ENCODE peak calls at places on chromosomes 7 and 10, in eight cellular contexts. One of them, this sample, is unnamed.

GRCh38 chr10:124306520-124306919 is 112.2 kb downstream of the OAT start:
- DNase-seq in fibroblast of lung: no peak
- DNase-seq in A549: no peak
- DNase-seq in endodermal cell: no peak
- DNase-seq in neural progenitor cell: no peak
- DNase-seq in MM.1S: no peak
- DNase-seq in foreskin fibroblast: no peak
- DNase-seq in upper lobe of left lung: no peak
- DNase-seq in this sample: no peak

GRCh38 chr10:20276127-20276979 is 460.1 kb downstream of the PLXDC2 start:
- DNase-seq in fibroblast of lung: peak; percentile 44
- DNase-seq in A549: no peak
- DNase-seq in endodermal cell: no peak
- DNase-seq in neural progenitor cell: peak; percentile 84
- DNase-seq in MM.1S: no peak
- DNase-seq in foreskin fibroblast: no peak
- DNase-seq in upper lobe of left lung: no peak
- DNase-seq in this sample: no peak

GRCh38 chr10:126933116-126933515 is 27.9 kb downstream of the DOCK1 start:
- DNase-seq in fibroblast of lung: no peak
- DNase-seq in A549: no peak
- DNase-seq in endodermal cell: no peak
- DNase-seq in neural progenitor cell: no peak
- DNase-seq in MM.1S: no peak
- DNase-seq in foreskin fibroblast: no peak
- DNase-seq in upper lobe of left lung: no peak
- DNase-seq in this sample: no peak

GRCh38 chr7:26688936-26689506 is 175.4 kb downstream of the SKAP2 start:
- DNase-seq in fibroblast of lung: no peak
- DNase-seq in A549: no peak
- DNase-seq in endodermal cell: no peak
- DNase-seq in neural progenitor cell: no peak
- DNase-seq in MM.1S: peak; percentile 74
- DNase-seq in foreskin fibroblast: no peak
- DNase-seq in upper lobe of left lung: no peak
- DNase-seq in this sample: no peak

GRCh38 chr10:67539312-67539711 is 156.7 kb downstream of the CTNNA3 start:
- DNase-seq in fibroblast of lung: peak; percentile 15
- DNase-seq in A549: no peak
- DNase-seq in endodermal cell: peak; percentile 36
- DNase-seq in neural progenitor cell: no peak
- DNase-seq in MM.1S: no peak
- DNase-seq in foreskin fibroblast: no peak
- DNase-seq in upper lobe of left lung: no peak
- DNase-seq in this sample: peak; percentile 4

GRCh38 chr10:84353052-84353803 is 24.8 kb downstream of the CCSER2 start:
- DNase-seq in fibroblast of lung: no peak
- DNase-seq in A549: no peak
- DNase-seq in endodermal cell: no peak
- DNase-seq in neural progenitor cell: no peak
- DNase-seq in MM.1S: no peak
- DNase-seq in foreskin fibroblast: no peak
- DNase-seq in upper lobe of left lung: peak; percentile 53
- DNase-seq in this sample: no peak

GRCh38 chr10:132813560-132814468 is 27.9 kb upstream of the NKX6-2 start:
- DNase-seq in fibroblast of lung: no peak
- DNase-seq in A549: no peak
- DNase-seq in endodermal cell: peak; percentile 30
- DNase-seq in neural progenitor cell: no peak
- DNase-seq in MM.1S: no peak
- DNase-seq in foreskin fibroblast: no peak
- DNase-seq in upper lobe of left lung: no peak
- DNase-seq in this sample: no peak

GRCh38 chr10:94293344-94293743 is 69.4 kb downstream of the NOC3L start:
- DNase-seq in fibroblast of lung: no peak
- DNase-seq in A549: no peak
- DNase-seq in endodermal cell: no peak
- DNase-seq in neural progenitor cell: no peak
- DNase-seq in MM.1S: no peak
- DNase-seq in foreskin fibroblast: no peak
- DNase-seq in upper lobe of left lung: no peak
- DNase-seq in this sample: no peak

GRCh38 chr10:18308600-18308999 is 168.4 kb downstream of the CACNB2 start:
- DNase-seq in fibroblast of lung: peak; percentile 53
- DNase-seq in A549: no peak
- DNase-seq in endodermal cell: no peak
- DNase-seq in neural progenitor cell: no peak
- DNase-seq in MM.1S: no peak
- DNase-seq in foreskin fibroblast: no peak
- DNase-seq in upper lobe of left lung: no peak
- DNase-seq in this sample: no peak

GRCh38 chr7:35021445-35021844 is 15.8 kb downstream of the DPY19L1 start:
- DNase-seq in fibroblast of lung: no peak
- DNase-seq in A549: no peak
- DNase-seq in endodermal cell: no peak
- DNase-seq in neural progenitor cell: no peak
- DNase-seq in MM.1S: no peak
- DNase-seq in foreskin fibroblast: no peak
- DNase-seq in upper lobe of left lung: no peak
- DNase-seq in this sample: no peak

GRCh38 chr10:31032515-31033132 is 959 bp upstream of the ZNF438 start:
- DNase-seq in fibroblast of lung: no peak
- DNase-seq in A549: no peak
- DNase-seq in endodermal cell: peak; percentile 98
- DNase-seq in neural progenitor cell: no peak
- DNase-seq in MM.1S: no peak
- DNase-seq in foreskin fibroblast: no peak
- DNase-seq in upper lobe of left lung: no peak
- DNase-seq in this sample: no peak

GRCh38 chr10:4312046-4312835 is 513.8 kb upstream of the AKR1E2 start:
- DNase-seq in fibroblast of lung: no peak
- DNase-seq in A549: no peak
- DNase-seq in endodermal cell: no peak
- DNase-seq in neural progenitor cell: no peak
- DNase-seq in MM.1S: no peak
- DNase-seq in foreskin fibroblast: no peak
- DNase-seq in upper lobe of left lung: no peak
- DNase-seq in this sample: no peak

GRCh38 chr7:157568785-157569584 is 232.2 kb downstream of the DNAJB6 start:
- DNase-seq in fibroblast of lung: peak; percentile 59
- DNase-seq in A549: no peak
- DNase-seq in endodermal cell: peak; percentile 81
- DNase-seq in neural progenitor cell: peak; percentile 62
- DNase-seq in MM.1S: peak; percentile 37
- DNase-seq in foreskin fibroblast: peak; percentile 11
- DNase-seq in upper lobe of left lung: peak; percentile 53
- DNase-seq in this sample: peak; percentile 39

GRCh38 chr10:42990016-42990720 is 86.7 kb upstream of the RET start:
- DNase-seq in fibroblast of lung: no peak
- DNase-seq in A549: no peak
- DNase-seq in endodermal cell: no peak
- DNase-seq in neural progenitor cell: no peak
- DNase-seq in MM.1S: no peak
- DNase-seq in foreskin fibroblast: no peak
- DNase-seq in upper lobe of left lung: no peak
- DNase-seq in this sample: no peak

GRCh38 chr7:76231583-76231982 is 29.9 kb downstream of the SRRM3 start:
- DNase-seq in fibroblast of lung: no peak
- DNase-seq in A549: no peak
- DNase-seq in endodermal cell: no peak
- DNase-seq in neural progenitor cell: no peak
- DNase-seq in MM.1S: no peak
- DNase-seq in foreskin fibroblast: no peak
- DNase-seq in upper lobe of left lung: no peak
- DNase-seq in this sample: no peak

GRCh38 chr7:54788664-54789063 is 29.7 kb upstream of the SEC61G start:
- DNase-seq in fibroblast of lung: peak; percentile 87
- DNase-seq in A549: peak; percentile 96
- DNase-seq in endodermal cell: peak; percentile 79
- DNase-seq in neural progenitor cell: peak; percentile 68
- DNase-seq in MM.1S: no peak
- DNase-seq in foreskin fibroblast: peak; percentile 84
- DNase-seq in upper lobe of left lung: peak; percentile 25
- DNase-seq in this sample: peak; percentile 88

GRCh38 chr10:118251791-118252190 is 90.3 kb downstream of the FAM204A start:
- DNase-seq in fibroblast of lung: peak; percentile 20
- DNase-seq in A549: no peak
- DNase-seq in endodermal cell: no peak
- DNase-seq in neural progenitor cell: no peak
- DNase-seq in MM.1S: no peak
- DNase-seq in foreskin fibroblast: no peak
- DNase-seq in upper lobe of left lung: no peak
- DNase-seq in this sample: no peak

GRCh38 chr10:33616921-33617320 is 282.5 kb upstream of the NRP1 start:
- DNase-seq in fibroblast of lung: peak; percentile 21
- DNase-seq in A549: no peak
- DNase-seq in endodermal cell: no peak
- DNase-seq in neural progenitor cell: no peak
- DNase-seq in MM.1S: no peak
- DNase-seq in foreskin fibroblast: peak; percentile 22
- DNase-seq in upper lobe of left lung: no peak
- DNase-seq in this sample: peak; percentile 20

GRCh38 chr7:108450160-108450559 is 6.1 kb downstream of the NRCAM start:
- DNase-seq in fibroblast of lung: no peak
- DNase-seq in A549: no peak
- DNase-seq in endodermal cell: no peak
- DNase-seq in neural progenitor cell: no peak
- DNase-seq in MM.1S: no peak
- DNase-seq in foreskin fibroblast: no peak
- DNase-seq in upper lobe of left lung: no peak
- DNase-seq in this sample: no peak

GRCh38 chr7:142557971-142558582 is 191.2 kb upstream of the PRSS1 start:
- DNase-seq in fibroblast of lung: peak; percentile 41
- DNase-seq in A549: peak; percentile 35
- DNase-seq in endodermal cell: peak; percentile 87
- DNase-seq in neural progenitor cell: peak; percentile 70
- DNase-seq in MM.1S: peak; percentile 75
- DNase-seq in foreskin fibroblast: peak; percentile 90
- DNase-seq in upper lobe of left lung: peak; percentile 45
- DNase-seq in this sample: peak; percentile 62

DNA sequence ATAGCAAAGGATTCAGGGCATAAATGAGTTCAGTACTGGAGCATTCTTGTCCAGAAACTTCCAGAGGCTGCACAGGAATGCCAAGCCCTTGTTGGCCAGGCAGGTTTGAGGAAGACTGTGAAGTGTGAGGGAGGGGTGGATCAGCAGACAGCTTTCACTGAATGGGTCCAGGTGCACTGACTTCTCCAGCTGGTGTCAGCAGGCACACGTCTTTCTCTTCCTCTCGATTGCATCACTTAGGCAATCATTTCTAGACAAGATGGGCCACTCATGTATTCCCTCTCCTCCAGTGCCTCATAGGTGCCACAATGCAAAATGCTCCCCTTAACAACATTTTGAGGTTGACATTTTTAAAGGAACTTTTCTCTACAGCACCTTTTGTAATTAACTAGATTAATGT is 15.6 kb upstream of the PLEKHS1 start:
- DNase-seq in fibroblast of lung: peak; percentile 6
- DNase-seq in A549: peak; percentile 16
- DNase-seq in endodermal cell: no peak
- DNase-seq in neural progenitor cell: peak; percentile 39
- DNase-seq in MM.1S: no peak
- DNase-seq in foreskin fibroblast: no peak
- DNase-seq in upper lobe of left lung: peak; percentile 44
- DNase-seq in this sample: peak; percentile 2
- TF ChIP-seq CTCF in fibroblast of lung: no peak
- TF ChIP-seq CTCF in A549: peak; percentile 30
- TF ChIP-seq CTCF in endodermal cell: no peak
- TF ChIP-seq CTCF in neural progenitor cell: no peak
- TF ChIP-seq CTCF in MM.1S: no peak
- TF ChIP-seq CTCF in foreskin fibroblast: no peak
- TF ChIP-seq CTCF in upper lobe of left lung: no peak
- TF ChIP-seq CTCF in this sample: no peak

GRCh38 chr10:6802762-6803428 is 222.8 kb upstream of the PRKCQ start:
- DNase-seq in fibroblast of lung: no peak
- DNase-seq in A549: no peak
- DNase-seq in endodermal cell: no peak
- DNase-seq in neural progenitor cell: no peak
- DNase-seq in MM.1S: no peak
- DNase-seq in foreskin fibroblast: no peak
- DNase-seq in upper lobe of left lung: no peak
- DNase-seq in this sample: no peak

DNA sequence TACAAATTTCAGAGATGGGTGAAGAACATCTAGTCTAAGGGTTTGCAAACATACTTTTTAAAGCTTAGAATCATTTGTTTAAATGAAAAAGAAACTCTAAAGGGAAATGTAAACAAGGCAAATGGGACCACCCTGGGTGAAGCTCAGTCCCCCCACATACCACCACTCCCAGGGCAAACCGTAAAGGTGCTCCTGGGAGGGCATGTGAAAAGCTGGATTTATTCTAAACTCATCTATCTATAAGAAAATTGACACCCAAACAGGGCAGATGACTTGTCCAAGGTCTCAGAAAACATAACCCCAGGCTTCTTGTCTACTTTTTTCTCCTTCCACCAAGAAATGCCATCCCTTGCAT is 223.3 kb upstream of the PRKCQ start:
- DNase-seq in fibroblast of lung: no peak
- DNase-seq in A549: no peak
- DNase-seq in endodermal cell: no peak
- DNase-seq in neural progenitor cell: no peak
- DNase-seq in MM.1S: no peak
- DNase-seq in foreskin fibroblast: no peak
- DNase-seq in upper lobe of left lung: no peak
- DNase-seq in this sample: no peak
- H3K4me3 ChIP-seq in fibroblast of lung: no peak overlapping the region
- H3K4me3 ChIP-seq in A549: no peak overlapping the region
- H3K4me3 ChIP-seq in endodermal cell: no peak overlapping the region
- H3K4me3 ChIP-seq in neural progenitor cell: no peak overlapping the region
- H3K4me3 ChIP-seq in MM.1S: no peak overlapping the region
- H3K4me3 ChIP-seq in foreskin fibroblast: no peak overlapping the region
- H3K4me3 ChIP-seq in upper lobe of left lung: no peak overlapping the region
- H3K4me3 ChIP-seq in this sample: no peak overlapping the region

GRCh38 chr7:8105449-8106095 is 137.0 kb downstream of the GLCCI1 start:
- DNase-seq in fibroblast of lung: no peak
- DNase-seq in A549: no peak
- DNase-seq in endodermal cell: no peak
- DNase-seq in neural progenitor cell: no peak
- DNase-seq in MM.1S: no peak
- DNase-seq in foreskin fibroblast: no peak
- DNase-seq in upper lobe of left lung: no peak
- DNase-seq in this sample: no peak

DNA sequence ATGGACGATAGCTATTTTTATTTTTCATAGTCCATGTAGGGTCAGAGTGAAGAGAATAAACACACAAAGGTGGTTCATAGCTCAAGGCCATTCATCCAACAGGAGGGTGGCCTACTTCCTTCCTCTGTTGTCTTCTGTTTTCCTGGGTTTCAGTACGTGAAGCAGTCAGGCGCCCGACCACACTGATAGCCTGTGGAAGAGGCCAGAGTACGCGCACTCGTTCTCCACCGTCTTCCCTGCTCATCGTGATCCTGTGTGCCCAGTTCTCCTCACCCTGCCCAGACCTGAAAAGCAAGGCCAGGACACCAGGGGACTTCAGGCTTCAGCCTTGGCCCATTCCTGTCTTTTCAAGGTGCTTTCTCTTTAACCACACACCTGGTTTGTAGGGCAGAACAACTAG is 134.7 kb downstream of the GLCCI1 start:
- DNase-seq in fibroblast of lung: no peak
- DNase-seq in A549: no peak
- DNase-seq in endodermal cell: no peak
- DNase-seq in neural progenitor cell: no peak
- DNase-seq in MM.1S: no peak
- DNase-seq in foreskin fibroblast: no peak
- DNase-seq in upper lobe of left lung: no peak
- DNase-seq in this sample: no peak
- TF ChIP-seq CTCF in fibroblast of lung: no peak
- TF ChIP-seq CTCF in A549: no peak
- TF ChIP-seq CTCF in endodermal cell: no peak
- TF ChIP-seq CTCF in neural progenitor cell: no peak
- TF ChIP-seq CTCF in MM.1S: no peak
- TF ChIP-seq CTCF in foreskin fibroblast: no peak
- TF ChIP-seq CTCF in upper lobe of left lung: no peak
- TF ChIP-seq CTCF in this sample: no peak

GRCh38 chr7:100476108-100476780 is 2.8 kb downstream of the TSC22D4 start:
- DNase-seq in fibroblast of lung: no peak
- DNase-seq in A549: no peak
- DNase-seq in endodermal cell: no peak
- DNase-seq in neural progenitor cell: no peak
- DNase-seq in MM.1S: no peak
- DNase-seq in foreskin fibroblast: no peak
- DNase-seq in upper lobe of left lung: no peak
- DNase-seq in this sample: no peak
- H3K4me3 ChIP-seq in fibroblast of lung: peak overlapping the region; percentile 93
- H3K4me3 ChIP-seq in A549: no peak overlapping the region
- H3K4me3 ChIP-seq in endodermal cell: peak overlapping the region; percentile 88
- H3K4me3 ChIP-seq in neural progenitor cell: no peak overlapping the region
- H3K4me3 ChIP-seq in MM.1S: no peak overlapping the region
- H3K4me3 ChIP-seq in foreskin fibroblast: peak overlapping the region; percentile 96
- H3K4me3 ChIP-seq in upper lobe of left lung: peak overlapping the region; percentile 98
- H3K4me3 ChIP-seq in this sample: peak overlapping the region; percentile 93